ENCODE peak calls at places on chromosomes 2 and 18, in five cellular contexts. One of them, this sample, is unnamed.

GRCh38 chr18:35077937-35078336 is 36.7 kb downstream of the MAPRE2 start:
- DNase-seq in NCI-H2081: no peak
- DNase-seq in heart left ventricle: no peak
- DNase-seq in posterior vena cava: no peak
- DNase-seq in NAMALWA: no peak
- DNase-seq in this sample: no peak

GRCh38 chr2:96535331-96535730 is 1.2 kb upstream of the ARID5A start:
- DNase-seq in NAMALWA: no peak
- DNase-seq in heart left ventricle: no peak
- DNase-seq in NCI-H2081: no peak
- DNase-seq in posterior vena cava: peak
- DNase-seq in this sample: no peak

GRCh38 chr2:225428360-225428759 is 28.9 kb downstream of the NYAP2 start:
- DNase-seq in NAMALWA: peak
- DNase-seq in posterior vena cava: no peak
- DNase-seq in heart left ventricle: no peak
- DNase-seq in NCI-H2081: peak
- DNase-seq in this sample: peak

GRCh38 chr2:28991021-28991420 is 9.9 kb downstream of the TOGARAM2 start:
- DNase-seq in heart left ventricle: no peak
- DNase-seq in posterior vena cava: no peak
- DNase-seq in NCI-H2081: no peak
- DNase-seq in NAMALWA: no peak
- DNase-seq in this sample: no peak

GRCh38 chr2:132478669-132479068 is 62.1 kb downstream of the GPR39 start:
- DNase-seq in posterior vena cava: no peak
- DNase-seq in NCI-H2081: no peak
- DNase-seq in NAMALWA: no peak
- DNase-seq in heart left ventricle: no peak
- DNase-seq in this sample: no peak

GRCh38 chr18:42784612-42785011 is 330.9 kb downstream of the RIT2 start:
- DNase-seq in NAMALWA: no peak
- DNase-seq in heart left ventricle: no peak
- DNase-seq in posterior vena cava: no peak
- DNase-seq in NCI-H2081: no peak
- DNase-seq in this sample: no peak

GRCh38 chr2:163681765-163682164 is 54.0 kb downstream of the FIGN start:
- DNase-seq in posterior vena cava: no peak
- DNase-seq in heart left ventricle: no peak
- DNase-seq in NCI-H2081: no peak
- DNase-seq in NAMALWA: no peak
- DNase-seq in this sample: no peak

GRCh38 chr2:65367517-65367916 is 64.9 kb downstream of the SPRED2 start:
- DNase-seq in posterior vena cava: no peak
- DNase-seq in NCI-H2081: no peak
- DNase-seq in heart left ventricle: no peak
- DNase-seq in NAMALWA: no peak
- DNase-seq in this sample: no peak

GRCh38 chr2:151987484-151987883 is 111.4 kb downstream of the CACNB4 start:
- DNase-seq in NAMALWA: no peak
- DNase-seq in posterior vena cava: no peak
- DNase-seq in NCI-H2081: no peak
- DNase-seq in heart left ventricle: no peak
- DNase-seq in this sample: no peak

GRCh38 chr2:196482119-196483065 is 157.1 kb upstream of the CCDC150 start:
- DNase-seq in NCI-H2081: no peak
- DNase-seq in heart left ventricle: peak
- DNase-seq in posterior vena cava: no peak
- DNase-seq in NAMALWA: peak
- DNase-seq in this sample: no peak

GRCh38 chr2:236117861-236118269 is 50.3 kb downstream of the GBX2 start:
- DNase-seq in posterior vena cava: peak
- DNase-seq in NAMALWA: no peak
- DNase-seq in heart left ventricle: no peak
- DNase-seq in NCI-H2081: peak
- DNase-seq in this sample: peak

GRCh38 chr2:95552911-95553310 is 38.9 kb upstream of the TRIM43 start:
- DNase-seq in heart left ventricle: no peak
- DNase-seq in posterior vena cava: no peak
- DNase-seq in NAMALWA: peak
- DNase-seq in NCI-H2081: no peak
- DNase-seq in this sample: no peak

GRCh38 chr2:166180951-166181812 is 53.4 kb upstream of the SCN1A start:
- DNase-seq in NAMALWA: peak
- DNase-seq in heart left ventricle: peak
- DNase-seq in posterior vena cava: peak
- DNase-seq in NCI-H2081: peak
- DNase-seq in this sample: peak

GRCh38 chr2:86297382-86298147 is 39.9 kb downstream of the REEP1 start:
- DNase-seq in posterior vena cava: no peak
- DNase-seq in heart left ventricle: no peak
- DNase-seq in NAMALWA: peak
- DNase-seq in NCI-H2081: no peak
- DNase-seq in this sample: no peak

GRCh38 chr2:227450921-227451654 is 20.9 kb upstream of the AGFG1 start:
- DNase-seq in heart left ventricle: no peak
- DNase-seq in NCI-H2081: no peak
- DNase-seq in posterior vena cava: no peak
- DNase-seq in NAMALWA: no peak
- DNase-seq in this sample: no peak

GRCh38 chr2:238240761-238241711 is 1.2 kb upstream of the HES6 start:
- DNase-seq in heart left ventricle: peak
- DNase-seq in posterior vena cava: peak
- DNase-seq in NCI-H2081: peak
- DNase-seq in NAMALWA: peak
- DNase-seq in this sample: peak

GRCh38 chr2:196238836-196239380 is 67.5 kb upstream of the STK17B start:
- DNase-seq in heart left ventricle: no peak
- DNase-seq in posterior vena cava: no peak
- DNase-seq in NCI-H2081: no peak
- DNase-seq in NAMALWA: no peak
- DNase-seq in this sample: no peak